ENCODE peak calls at places on chromosomes 3 and 15, in seven cellular contexts. V, W, C, E, Q, P and A are unnamed samples.

GRCh38 chr15:33032053-33032452 is 162.5 kb downstream of the FMN1 start:
- DNase-seq in C (no peak), E (no peak), Q (no peak), P (no peak), W (no peak), V (no peak), A (no peak)

GRCh38 chr15:52527196-52527897 is 1.3 kb downstream of the MYO5A start:
- DNase-seq in Q (no peak), V (no peak), E (no peak), W (no peak), C (no peak), P (no peak), A (no peak)

GRCh38 chr15:41817781-41818180 is 10.1 kb upstream of the JMJD7 start:
- DNase-seq in E (no peak), P (no peak), V (no peak), Q (no peak), W (no peak), C (no peak), A (no peak)

GRCh38 chr3:139281512-139282196 is 62.2 kb upstream of the MRPS22 start:
- DNase-seq in V (no peak), W (no peak), Q (no peak), C (no peak), E (no peak), P (no peak), A (no peak)

GRCh38 chr3:38634133-38634532 is 15.4 kb downstream of the SCN5A start:
- DNase-seq in E (no peak), W (no peak), C (no peak), V (no peak), Q (peak; percentile 10), P (no peak), A (no peak)

GRCh38 chr3:40523781-40524180 is 979 bp upstream of the ZNF621 start:
- DNase-seq in W (no peak), V (no peak), C (no peak), P (no peak), Q (no peak), E (no peak), A (no peak)

GRCh38 chr15:48358229-48358641 is 27.0 kb downstream of the DUT start:
- DNase-seq in C (no peak), V (no peak), Q (peak; percentile 44), W (no peak), P (no peak), E (no peak), A (no peak)

GRCh38 chr3:134362670-134363380 is 11.4 kb downstream of the AMOTL2 start:
- DNase-seq in P (no peak), W (no peak), Q (no peak), V (no peak), C (no peak), E (no peak), A (no peak)

GRCh38 chr15:36688310-36689102 is 109.1 kb downstream of the CDIN1 start:
- DNase-seq in Q (no peak), W (no peak), E (no peak), P (no peak), C (no peak), V (no peak), A (no peak)

GRCh38 chr3:377158-377561 is 180.6 kb downstream of the CHL1 start:
- DNase-seq in Q (peak; percentile 13), V (no peak), C (no peak), W (no peak), E (no peak), P (no peak), A (no peak)